ENCODE peak calls at places on chromosomes 4 and X, in eight cellular contexts. J is lower lobe of right lung; E is SW480; P is T-helper 9 cell; D is Peyer's patch; O is effector memory CD8-positive, alpha-beta T cell; Q is colonic mucosa; N is GM12864. F is an unnamed sample.

GRCh38 chr4:82561745-82562552 is at the start of gene TMEM150C:
- DNase-seq in J (no peak), E (peak; percentile 42), P (no peak), D (no peak), O (no peak), Q (peak; percentile 26), N (no peak), F (peak; percentile 8)

GRCh38 chr4:6943012-6943869 is 33.6 kb downstream of the TBC1D14 start:
- DNase-seq in J (no peak), E (no peak), P (no peak), D (no peak), O (no peak), Q (peak; percentile 72), N (no peak), F (no peak)

GRCh38 chrX:30702736-30703135 is 49.5 kb downstream of the GK start:
- DNase-seq in J (no peak), E (no peak), P (no peak), D (no peak), O (no peak), Q (no peak), N (no peak), F (no peak)

GRCh38 chr4:4859010-4859798 is at the start of gene MSX1:
- DNase-seq in J (peak; percentile 87), E (peak; percentile 82), P (no peak), D (peak; percentile 79), O (no peak), Q (peak; percentile 85), N (peak; percentile 31), F (peak; percentile 82)

GRCh38 chr4:35673137-35673536 is 571.2 kb downstream of the ARAP2 start:
- DNase-seq in J (no peak), E (no peak), P (no peak), D (no peak), O (no peak), Q (no peak), N (no peak), F (no peak)

GRCh38 chr4:4217123-4217522 is 9.6 kb downstream of the OTOP1 start:
- DNase-seq in J (no peak), E (no peak), P (no peak), D (no peak), O (no peak), Q (no peak), N (no peak), F (no peak)

GRCh38 chr4:112881842-112882241 is 167.6 kb upstream of the ANK2 start:
- DNase-seq in J (no peak), E (no peak), P (no peak), D (no peak), O (no peak), Q (no peak), N (no peak), F (no peak)

GRCh38 chrX:22314692-22315091 is 42.0 kb downstream of the CBLL2 start:
- DNase-seq in J (no peak), E (no peak), P (no peak), D (no peak), O (no peak), Q (no peak), N (no peak), F (peak; percentile 47)

GRCh38 chrX:47448165-47448806 is 34.7 kb downstream of the ZNF41 start:
- DNase-seq in J (no peak), E (no peak), P (no peak), D (no peak), O (no peak), Q (no peak), N (no peak), F (no peak)

GRCh38 chrX:38154818-38155217 is 65.9 kb downstream of the SRPX start:
- DNase-seq in J (no peak), E (no peak), P (no peak), D (no peak), O (no peak), Q (peak; percentile 20), N (no peak), F (no peak)

GRCh38 chr4:131408102-131408501 is 1741.0 kb upstream of the PCDH10 start:
- DNase-seq in J (no peak), E (no peak), P (no peak), D (no peak), O (no peak), Q (no peak), N (no peak), F (no peak)

GRCh38 chr4:14857475-14857874 is 144.8 kb upstream of the CPEB2 start:
- DNase-seq in J (no peak), E (no peak), P (no peak), D (no peak), O (no peak), Q (no peak), N (no peak), F (no peak)

GRCh38 chr4:61375316-61375715 is 175.2 kb downstream of the ADGRL3 start:
- DNase-seq in J (no peak), E (no peak), P (no peak), D (no peak), O (no peak), Q (no peak), N (no peak), F (no peak)

GRCh38 chr4:85677286-85677685 is 202.3 kb downstream of the ARHGAP24 start:
- DNase-seq in J (no peak), E (no peak), P (no peak), D (no peak), O (no peak), Q (no peak), N (no peak), F (no peak)

GRCh38 chrX:30533261-30533660 is 44.3 kb downstream of the TASL start:
- DNase-seq in J (no peak), E (no peak), P (no peak), D (no peak), O (no peak), Q (no peak), N (no peak), F (no peak)

GRCh38 chr4:128358231-128358902 is 70.8 kb upstream of the PGRMC2 start:
- DNase-seq in J (no peak), E (no peak), P (no peak), D (no peak), O (no peak), Q (no peak), N (no peak), F (no peak)

GRCh38 chr4:26273308-26273980 is 47.4 kb upstream of the RBPJ start:
- DNase-seq in J (peak; percentile 64), E (no peak), P (no peak), D (no peak), O (no peak), Q (no peak), N (no peak), F (no peak)

GRCh38 chr4:99417125-99417524 is 18.0 kb downstream of the ADH7 start:
- DNase-seq in J (no peak), E (no peak), P (no peak), D (no peak), O (no peak), Q (no peak), N (no peak), F (no peak)